ENCODE peak calls at places on chromosomes 12 and 14, in eight cellular contexts. N, C, E, O, R, Z, D and P are unnamed samples. For H3K4me1, the result is how much of the 10 kb centered on the place peaks cover.

GRCh38 chr12:30795660-30796507 is 41.1 kb upstream of the CAPRIN2 start:
- DNase-seq in N (peak), C (peak), E (peak), O (peak), R (peak), Z (peak), D (peak), P (no peak)

GRCh38 chr12:54429014-54429471 is 10.0 kb upstream of the ITGA5 start:
- DNase-seq in N (no peak), C (no peak), E (no peak), O (no peak), R (no peak), Z (no peak), D (no peak), P (no peak)

GRCh38 chr14:52365071-52365470 is 51.0 kb downstream of the PTGER2 start:
- DNase-seq in N (peak), C (no peak), E (no peak), O (no peak), R (no peak), Z (no peak), D (no peak), P (no peak)

GRCh38 chr12:20549115-20549719 is 145.9 kb upstream of the SLCO1C1 start:
- DNase-seq in N (peak), C (peak), E (peak), O (no peak), R (peak), Z (peak), D (no peak), P (no peak)

GRCh38 chr12:52436000-52436827 is 2.0 kb upstream of the KRT75 start:
- DNase-seq in N (peak), C (peak), E (no peak), O (no peak), R (no peak), Z (no peak), D (no peak), P (no peak)

GRCh38 chr12:26711072-26711471 is 121.9 kb downstream of the ITPR2 start:
- DNase-seq in N (no peak), C (no peak), E (no peak), O (no peak), R (no peak), Z (no peak), D (no peak), P (no peak)

GRCh38 chr12:54040148-54040494 is 7.3 kb downstream of the HOXC5 start:
- DNase-seq in N (no peak), C (no peak), E (no peak), O (peak), R (no peak), Z (peak), D (no peak), P (no peak)

GRCh38 chr12:13258212-13258611 is 61.7 kb downstream of the EMP1 start:
- DNase-seq in N (no peak), C (no peak), E (no peak), O (no peak), R (no peak), Z (no peak), D (no peak), P (no peak)

GRCh38 chr12:23006413-23006812 is 381.4 kb downstream of the ETNK1 start:
- DNase-seq in N (no peak), C (no peak), E (peak), O (no peak), R (no peak), Z (no peak), D (no peak), P (no peak)

GRCh38 chr12:52070243-52070925 is 606 bp downstream of the ATG101 start:
- DNase-seq in N (no peak), C (no peak), E (no peak), O (no peak), R (no peak), Z (no peak), D (no peak), P (no peak)

GRCh38 chr12:75909714-75910451 is 121.7 kb downstream of the PHLDA1 start:
- DNase-seq in N (no peak), C (no peak), E (no peak), O (no peak), R (no peak), Z (no peak), D (no peak), P (no peak)

GRCh38 chr12:62438098-62438692 is 28.4 kb upstream of the MON2 start:
- DNase-seq in N (peak), C (peak), E (peak), O (peak), R (peak), Z (peak), D (peak), P (peak)

GRCh38 chr12:55930771-55931316 is at the start of gene DGKA:
- DNase-seq in N (peak), C (peak), E (no peak), O (peak), R (peak), Z (peak), D (peak), P (peak)

GRCh38 chr12:55927588-55928502 is at the start of gene PYM1:
- DNase-seq in N (peak), C (peak), E (peak), O (peak), R (peak), Z (peak), D (peak), P (peak)

GRCh38 chr12:55931317-55931779 is 386 bp downstream of the DGKA start:
- DNase-seq in N (no peak), C (no peak), E (no peak), O (peak), R (peak), Z (peak), D (no peak), P (no peak)

GRCh38 chr12:55926738-55927587 is 731 bp downstream of the PYM1 start:
- DNase-seq in N (peak), C (peak), E (peak), O (peak), R (peak), Z (peak), D (peak), P (peak)

GRCh38 chr12:55929306-55929791 is 1.6 kb upstream of the DGKA start:
- DNase-seq in N (no peak), C (no peak), E (no peak), O (no peak), R (peak), Z (no peak), D (no peak), P (peak)
- H3K4me1 ChIP-seq in N (under half), C (under half), E (under half), O (under half), R (under half), Z (half or more), D (under half), P (half or more)

DNA sequence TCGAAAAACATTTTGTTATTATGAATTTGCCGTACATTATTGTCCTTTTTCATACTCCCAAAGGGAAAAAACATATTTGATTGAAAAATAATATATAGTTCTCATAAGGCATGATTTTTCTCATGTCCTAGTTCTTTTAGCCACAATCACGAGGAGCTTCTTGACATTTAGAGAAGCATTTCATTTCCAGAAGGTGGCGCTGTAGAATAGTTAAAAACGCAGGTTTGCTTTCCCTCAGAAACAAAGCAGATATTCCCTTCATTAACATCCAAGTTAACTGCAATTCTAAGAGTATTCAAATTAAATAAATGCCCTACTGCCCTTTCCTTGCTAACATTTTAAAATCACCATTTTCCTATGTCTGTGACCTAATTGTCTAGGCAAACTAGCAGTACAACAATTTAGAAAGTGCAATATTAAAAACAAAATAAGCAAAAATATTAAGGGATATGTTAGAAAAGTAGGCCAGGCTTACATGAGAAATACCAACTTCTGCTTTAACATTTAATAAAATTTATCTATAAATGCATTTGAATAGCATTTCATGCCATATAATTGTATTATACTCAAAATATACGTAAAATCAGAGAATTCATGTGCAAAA is 10.9 kb upstream of the PIK3C2G start:
- DNase-seq in N (peak), C (peak), E (no peak), O (no peak), R (peak), Z (peak), D (no peak), P (peak)
- TF ChIP-seq CTCF in N (peak), C (peak), E (peak), O (peak), R (peak), Z (peak), D (peak), P (peak)

DNA sequence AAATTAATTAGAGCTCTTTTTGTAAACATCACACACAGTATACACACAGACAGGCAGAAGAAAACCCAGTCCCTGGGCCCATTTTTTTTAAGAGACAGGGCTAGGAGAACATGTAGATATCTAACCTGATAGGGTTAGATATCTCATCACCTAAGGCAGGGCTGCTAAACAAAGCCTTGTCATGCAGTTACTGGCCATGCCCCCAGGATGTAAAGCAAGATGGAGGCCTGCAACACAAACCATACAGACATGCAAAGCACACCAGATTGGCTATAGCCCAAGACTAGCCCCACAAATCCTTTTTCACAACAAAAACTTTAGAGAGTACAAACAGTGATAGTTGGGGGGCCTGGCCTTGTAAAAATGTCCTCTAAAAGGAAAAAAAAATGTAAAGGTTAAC is 20.5 kb downstream of the CLEC2A start:
- DNase-seq in N (no peak), C (no peak), E (no peak), O (no peak), R (no peak), Z (no peak), D (no peak), P (no peak)
- H3K27ac ChIP-seq in N (no peak), C (no peak), E (no peak), O (no peak), R (no peak), Z (no peak), D (no peak), P (no peak)

GRCh38 chr12:107783406-107784376 is 9.2 kb downstream of the ASCL4 start:
- DNase-seq in N (no peak), C (no peak), E (no peak), O (no peak), R (no peak), Z (no peak), D (no peak), P (no peak)
- H3K4me1 ChIP-seq in N (under half), C (under half), E (under half), O (under half), R (under half), Z (under half), D (under half), P (under half)

GRCh38 chr14:37045340-37046061 is 126.9 kb downstream of the SLC25A21 start:
- DNase-seq in N (no peak), C (no peak), E (no peak), O (no peak), R (no peak), Z (no peak), D (no peak), P (no peak)

GRCh38 chr14:37051153-37051552 is 121.3 kb downstream of the SLC25A21 start:
- DNase-seq in N (peak), C (no peak), E (no peak), O (no peak), R (no peak), Z (no peak), D (no peak), P (no peak)

GRCh38 chr14:37048666-37049071 is 123.7 kb downstream of the SLC25A21 start:
- DNase-seq in N (peak), C (no peak), E (no peak), O (no peak), R (no peak), Z (no peak), D (no peak), P (no peak)

GRCh38 chr14:37047996-37048395 is 124.4 kb downstream of the SLC25A21 start:
- DNase-seq in N (peak), C (no peak), E (no peak), O (no peak), R (no peak), Z (no peak), D (no peak), P (no peak)

GRCh38 chr14:37047226-37047625 is 125.2 kb downstream of the SLC25A21 start:
- DNase-seq in N (peak), C (no peak), E (no peak), O (no peak), R (no peak), Z (no peak), D (no peak), P (no peak)
- TF ChIP-seq CTCF in N (no peak), C (no peak), E (no peak), O (no peak), R (no peak), Z (no peak), D (no peak), P (no peak)